ENCODE peak calls at places on chromosomes 13 and 19, in eight cellular contexts. N, O, Q, Z, K, F, J and U are unnamed samples.

GRCh38 chr19:18044825-18045304 is 36.9 kb downstream of the ARRDC2 start:
- DNase-seq in Q (peak), F (peak), Z (peak), O (peak), J (no peak), K (peak), N (peak), U (peak)

GRCh38 chr19:1410136-1410786 is 2.9 kb downstream of the DAZAP1 start:
- DNase-seq in K (no peak), N (no peak), O (no peak), Q (peak), J (no peak), Z (no peak), F (no peak), U (no peak)

GRCh38 chr19:32104465-32105235 is 240.8 kb upstream of the ZNF507 start:
- DNase-seq in K (no peak), O (no peak), N (no peak), Z (no peak), J (peak), Q (peak), F (peak), U (peak)

GRCh38 chr19:3075605-3076431 is 13.5 kb upstream of the TLE5 start:
- DNase-seq in Q (no peak), Z (peak), O (no peak), J (peak), F (peak), N (peak), K (no peak), U (peak)

GRCh38 chr13:32284927-32285632 is 30.1 kb downstream of the ZAR1L start:
- DNase-seq in O (peak), F (peak), J (peak), Q (peak), Z (no peak), N (no peak), K (no peak), U (peak)

GRCh38 chr13:52738719-52739467 is 727 bp downstream of the CNMD start:
- DNase-seq in F (no peak), K (no peak), O (peak), N (peak), Q (no peak), J (no peak), Z (no peak), U (peak)

GRCh38 chr19:31353826-31354225 is 4.6 kb upstream of the TSHZ3 start:
- DNase-seq in Q (no peak), J (no peak), K (no peak), Z (no peak), O (peak), F (no peak), N (peak), U (no peak)

GRCh38 chr13:48125794-48126228 is 30.9 kb upstream of the MED4 start:
- DNase-seq in Z (no peak), F (no peak), J (peak), O (no peak), N (no peak), K (peak), Q (no peak), U (no peak)

GRCh38 chr19:19486343-19487076 is 28.8 kb downstream of the TSSK6 start:
- DNase-seq in J (no peak), O (no peak), N (no peak), Q (no peak), F (no peak), K (no peak), Z (no peak), U (no peak)

GRCh38 chr19:40512473-40513344 is 45.9 kb downstream of the SPTBN4 start:
- DNase-seq in K (no peak), N (peak), Q (no peak), J (no peak), O (peak), Z (peak), F (no peak), U (no peak)

GRCh38 chr13:22757530-22758120 is 423.2 kb upstream of the SGCG start:
- DNase-seq in O (no peak), Q (no peak), F (peak), J (peak), N (no peak), K (no peak), Z (no peak), U (no peak)

GRCh38 chr19:30369833-30370232 is 2.4 kb upstream of the ZNF536 start:
- DNase-seq in N (no peak), F (no peak), K (no peak), Z (no peak), Q (no peak), O (no peak), J (no peak), U (no peak)

GRCh38 chr13:33487575-33488243 is 202.2 kb upstream of the STARD13 start:
- DNase-seq in Q (peak), O (peak), J (peak), K (peak), N (no peak), F (peak), Z (peak), U (peak)

GRCh38 chr13:106401081-106401480 is 134.4 kb downstream of the EFNB2 start:
- DNase-seq in K (no peak), Z (no peak), F (no peak), N (no peak), O (no peak), Q (no peak), J (no peak), U (no peak)

GRCh38 chr19:20367811-20368294 is 197.7 kb downstream of the ZNF737 start:
- DNase-seq in F (no peak), K (no peak), Z (peak), O (peak), Q (no peak), N (peak), J (no peak), U (no peak)

GRCh38 chr19:42325896-42326771 is 699 bp downstream of the MEGF8 start:
- DNase-seq in O (peak), F (peak), Q (no peak), J (peak), N (peak), K (no peak), Z (no peak), U (no peak)